ENCODE peak calls at places on chromosomes 4 and X, in ten cellular contexts. E is NT2/D1; L is CD4-positive, alpha-beta T cell; I is endodermal cell; D is NCI-H524; F is activated T-cell treated with anti-CD3 and anti-CD28 coated beads for 24 hours; K is activated CD8-positive, alpha-beta memory T cell treated with anti-CD3 and anti-CD28 coated beads for 48 hours; X is SJSA1; C is dorsolateral prefrontal cortex; N is right atrium auricular region. G is an unnamed sample.

GRCh38 chr4:3668825-3669552 is 97.2 kb upstream of the ADRA2C start:
- DNase-seq in N (no peak), L (no peak), C (no peak), D (no peak), K (no peak), E (no peak), I (peak), X (no peak), F (no peak), G (no peak)

GRCh38 chr4:54173281-54173912 is 55.7 kb upstream of the PDGFRA start:
- DNase-seq in X (no peak), C (no peak), L (no peak), K (no peak), N (no peak), I (no peak), D (no peak), F (no peak), E (no peak), G (no peak)

GRCh38 chrX:72048515-72049455 is 82.9 kb downstream of the RTL5 start:
- DNase-seq in X (no peak), N (no peak), C (no peak), I (peak), F (no peak), D (peak), L (no peak), E (no peak), K (no peak), G (no peak)

GRCh38 chr4:6695660-6696581 is 2.2 kb downstream of the S100P start:
- DNase-seq in E (no peak), N (no peak), L (peak), X (peak), F (no peak), I (peak), C (no peak), D (no peak), K (no peak), G (no peak)

GRCh38 chr4:3364199-3364598 is 71.4 kb downstream of the RGS12 start:
- DNase-seq in K (no peak), I (no peak), E (no peak), X (no peak), C (no peak), N (peak), F (no peak), D (no peak), L (no peak), G (no peak)

GRCh38 chrX:152895724-152896420 is 2.0 kb upstream of the ZNF185 start:
- DNase-seq in N (no peak), L (no peak), X (peak), F (no peak), E (no peak), C (no peak), D (no peak), I (peak), K (no peak), G (no peak)

GRCh38 chr4:30696195-30696594 is 24.0 kb upstream of the PCDH7 start:
- DNase-seq in L (no peak), C (no peak), K (no peak), I (no peak), X (no peak), D (no peak), F (no peak), E (no peak), N (no peak), G (no peak)

GRCh38 chr4:110211007-110211769 is 12.8 kb upstream of the ELOVL6 start:
- DNase-seq in F (no peak), D (peak), I (no peak), N (no peak), K (no peak), X (no peak), L (peak), C (no peak), E (no peak), G (no peak)

GRCh38 chr4:53489279-53489889 is 101.9 kb downstream of the LNX1 start:
- DNase-seq in D (no peak), K (no peak), C (no peak), F (no peak), N (no peak), X (no peak), I (no peak), L (no peak), E (no peak), G (no peak)

GRCh38 chr4:122826596-122827257 is at the start of gene FGF2:
- DNase-seq in I (peak), F (peak), X (peak), E (peak), L (no peak), N (peak), C (peak), D (peak), K (peak), G (peak)

GRCh38 chr4:138062929-138063328 is 179.2 kb downstream of the SLC7A11 start:
- DNase-seq in F (no peak), X (no peak), L (no peak), C (no peak), K (no peak), E (no peak), N (no peak), I (peak), D (no peak), G (no peak)

GRCh38 chr4:29081230-29081955 is 1638.8 kb upstream of the PCDH7 start:
- DNase-seq in F (no peak), N (no peak), E (no peak), I (no peak), X (no peak), D (peak), C (no peak), K (no peak), L (no peak), G (no peak)

GRCh38 chr4:92255920-92256244 is 47.9 kb upstream of the GRID2 start:
- DNase-seq in F (no peak), N (no peak), E (no peak), X (no peak), D (no peak), C (no peak), L (no peak), K (no peak), I (peak), G (no peak)

GRCh38 chr4:87058272-87059073 is 123.7 kb downstream of the AFF1 start:
- DNase-seq in L (peak), E (peak), X (no peak), F (peak), I (peak), C (peak), D (no peak), N (no peak), K (peak), G (no peak)

G was measured in thoracic aorta.